ENCODE peak calls at places on chromosomes 12 and 14, in six cellular contexts. J, B, F, C, K and Y are unnamed samples.

GRCh38 chr12:109727746-109728726 is 14.4 kb downstream of the FAM222A start:
- DNase-seq in J (no peak), B (no peak), F (no peak), C (no peak), K (no peak), Y (no peak)

GRCh38 chr14:101150010-101150409 is 246.5 kb upstream of the RTL1 start:
- DNase-seq in J (no peak), B (no peak), F (no peak), C (no peak), K (no peak), Y (no peak)

GRCh38 chr14:32779845-32780244 is 158.8 kb upstream of the NPAS3 start:
- DNase-seq in J (no peak), B (no peak), F (no peak), C (no peak), K (no peak), Y (no peak)

GRCh38 chr12:124493809-124494750 is 73.3 kb downstream of the NCOR2 start:
- DNase-seq in J (peak), B (no peak), F (peak), C (no peak), K (no peak), Y (peak)

GRCh38 chr14:60652674-60653387 is 3.6 kb upstream of the SIX1 start:
- DNase-seq in J (no peak), B (no peak), F (no peak), C (no peak), K (no peak), Y (no peak)

GRCh38 chr12:3150820-3151590 is 73.8 kb downstream of the TSPAN9 start:
- DNase-seq in J (no peak), B (no peak), F (no peak), C (no peak), K (no peak), Y (no peak)

GRCh38 chr12:3980504-3981272 is 107.5 kb upstream of the PARP11 start:
- DNase-seq in J (no peak), B (no peak), F (no peak), C (no peak), K (no peak), Y (no peak)

GRCh38 chr14:71498151-71498734 is 434.0 kb upstream of the RGS6 start:
- DNase-seq in J (no peak), B (no peak), F (no peak), C (no peak), K (no peak), Y (no peak)

GRCh38 chr14:56351861-56352260 is 227.7 kb upstream of the TMEM260 start:
- DNase-seq in J (no peak), B (no peak), F (no peak), C (no peak), K (no peak), Y (no peak)

GRCh38 chr12:30000401-30000800 is 216.7 kb upstream of the TMTC1 start:
- DNase-seq in J (no peak), B (no peak), F (no peak), C (no peak), K (no peak), Y (no peak)

GRCh38 chr14:31945074-31945613 is 132.0 kb upstream of the ARHGAP5 start:
- DNase-seq in J (no peak), B (no peak), F (no peak), C (no peak), K (peak), Y (no peak)

GRCh38 chr12:26493656-26494055 is 298.3 kb downstream of the SSPN start:
- DNase-seq in J (no peak), B (no peak), F (no peak), C (no peak), K (no peak), Y (no peak)

GRCh38 chr12:15712823-15713663 is 76.1 kb downstream of the EPS8 start:
- DNase-seq in J (no peak), B (no peak), F (no peak), C (no peak), K (peak), Y (no peak)

GRCh38 chr14:51607677-51608076 is 44.0 kb upstream of the FRMD6 start:
- DNase-seq in J (no peak), B (no peak), F (no peak), C (no peak), K (no peak), Y (no peak)

GRCh38 chr14:77219591-77219990 is 38.0 kb downstream of the TMEM63C start:
- DNase-seq in J (no peak), B (no peak), F (no peak), C (no peak), K (no peak), Y (no peak)

GRCh38 chr14:49512147-49512551 is 74.0 kb downstream of the RPS29 start:
- DNase-seq in J (no peak), B (no peak), F (no peak), C (no peak), K (no peak), Y (no peak)

GRCh38 chr12:52703424-52703823 is at the start of gene KRT77:
- DNase-seq in J (no peak), B (no peak), F (no peak), C (no peak), K (no peak), Y (no peak)

GRCh38 chr14:82387699-82388098 is 854.0 kb upstream of the SEL1L start:
- DNase-seq in J (no peak), B (no peak), F (no peak), C (no peak), K (no peak), Y (no peak)

GRCh38 chr14:78978896-78979295 is 808.7 kb downstream of the NRXN3 start:
- DNase-seq in J (no peak), B (no peak), F (no peak), C (no peak), K (no peak), Y (no peak)

GRCh38 chr12:3130053-3130805 is 53.0 kb downstream of the TSPAN9 start:
- DNase-seq in J (no peak), B (no peak), F (no peak), C (no peak), K (no peak), Y (no peak)

GRCh38 chr14:31216359-31216758 is 8.8 kb upstream of the HECTD1 start:
- DNase-seq in J (no peak), B (no peak), F (no peak), C (no peak), K (no peak), Y (no peak)

GRCh38 chr12:80045594-80045993 is 53.7 kb upstream of the OTOGL start:
- DNase-seq in J (no peak), B (no peak), F (no peak), C (no peak), K (no peak), Y (no peak)

GRCh38 chr12:123089631-123090353 is 61.1 kb downstream of the PITPNM2 start:
- DNase-seq in J (no peak), B (peak), F (no peak), C (no peak), K (peak), Y (no peak)

GRCh38 chr12:69898236-69898635 is 73.2 kb downstream of the MYRFL start:
- DNase-seq in J (no peak), B (no peak), F (no peak), C (no peak), K (no peak), Y (no peak)

GRCh38 chr14:32408018-32408417 is 78.9 kb downstream of the AKAP6 start:
- DNase-seq in J (no peak), B (no peak), F (no peak), C (no peak), K (no peak), Y (no peak)

GRCh38 chr12:6471992-6472366 is 1.5 kb upstream of the VAMP1 start:
- DNase-seq in J (no peak), B (no peak), F (no peak), C (no peak), K (no peak), Y (no peak)

GRCh38 chr12:104213952-104214351 is 1.6 kb upstream of the TXNRD1 start:
- DNase-seq in J (no peak), B (no peak), F (no peak), C (peak), K (no peak), Y (no peak)

GRCh38 chr12:124685689-124685993 is 118.2 kb upstream of the NCOR2 start:
- DNase-seq in J (no peak), B (no peak), F (no peak), C (no peak), K (no peak), Y (no peak)

GRCh38 chr12:25995906-25996305 is 37.4 kb downstream of the RASSF8 start:
- DNase-seq in J (no peak), B (no peak), F (no peak), C (no peak), K (no peak), Y (no peak)

GRCh38 chr14:65421201-65421981 is 8.9 kb downstream of the FUT8 start:
- DNase-seq in J (no peak), B (no peak), F (no peak), C (no peak), K (no peak), Y (no peak)

GRCh38 chr12:84183576-84183975 is 729.0 kb downstream of the SLC6A15 start:
- DNase-seq in J (no peak), B (no peak), F (no peak), C (no peak), K (no peak), Y (no peak)

GRCh38 chr14:89681086-89682018 is 264.3 kb upstream of the FOXN3 start:
- DNase-seq in J (peak), B (no peak), F (peak), C (no peak), K (no peak), Y (no peak)

GRCh38 chr12:13452955-13453570 is 256.5 kb downstream of the EMP1 start:
- DNase-seq in J (no peak), B (no peak), F (no peak), C (no peak), K (no peak), Y (no peak)
- TF ChIP-seq TAF1 in J (no peak), B (no peak), F (no peak), C (no peak), K (no peak), Y (no peak)

DNA sequence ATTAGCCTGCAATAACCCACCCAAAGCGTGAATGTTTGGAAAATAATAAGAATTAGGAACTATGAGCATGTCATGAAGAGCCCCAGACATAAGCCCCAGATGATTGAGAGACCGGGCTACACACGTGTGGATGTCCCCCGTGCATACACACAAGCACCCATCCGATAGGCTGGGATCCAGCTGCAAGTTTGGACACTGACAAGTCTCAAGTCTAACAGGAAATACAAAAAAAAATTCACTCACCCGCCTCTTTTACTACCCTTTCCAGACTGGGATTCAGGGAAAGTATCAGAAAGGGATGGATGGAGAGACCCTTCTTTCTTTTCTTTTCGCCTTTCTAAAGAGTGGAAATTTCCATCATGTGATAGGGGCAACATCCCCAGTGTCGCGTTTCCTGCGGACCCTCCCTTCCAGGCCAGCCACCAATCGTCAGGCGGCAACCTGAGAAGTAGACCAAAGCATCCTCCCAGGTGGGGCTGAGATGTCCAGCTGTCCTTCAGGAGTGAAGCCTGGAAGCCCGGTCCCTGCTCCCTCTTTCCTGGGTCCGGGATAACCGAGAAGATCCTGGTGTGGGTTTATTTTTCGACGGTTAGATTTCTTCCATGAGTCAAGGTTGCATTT is 6.4 kb upstream of the SLC38A4 start:
- DNase-seq in J (no peak), B (no peak), F (no peak), C (peak), K (no peak), Y (no peak)
- TF ChIP-seq TAF1 in J (no peak), B (no peak), F (no peak), C (no peak), K (no peak), Y (no peak)

GRCh38 chr12:119699199-119699765 is 31.3 kb downstream of the PRKAB1 start:
- DNase-seq in J (no peak), B (no peak), F (no peak), C (no peak), K (no peak), Y (no peak)

GRCh38 chr12:119695034-119695433 is 27.1 kb downstream of the PRKAB1 start:
- DNase-seq in J (no peak), B (peak), F (no peak), C (peak), K (peak), Y (no peak)

GRCh38 chr12:119694111-119694510 is 26.2 kb downstream of the PRKAB1 start:
- DNase-seq in J (no peak), B (no peak), F (no peak), C (no peak), K (no peak), Y (no peak)

GRCh38 chr12:119700078-119700477 is 32.1 kb downstream of the PRKAB1 start:
- DNase-seq in J (no peak), B (no peak), F (no peak), C (no peak), K (no peak), Y (no peak)

DNA sequence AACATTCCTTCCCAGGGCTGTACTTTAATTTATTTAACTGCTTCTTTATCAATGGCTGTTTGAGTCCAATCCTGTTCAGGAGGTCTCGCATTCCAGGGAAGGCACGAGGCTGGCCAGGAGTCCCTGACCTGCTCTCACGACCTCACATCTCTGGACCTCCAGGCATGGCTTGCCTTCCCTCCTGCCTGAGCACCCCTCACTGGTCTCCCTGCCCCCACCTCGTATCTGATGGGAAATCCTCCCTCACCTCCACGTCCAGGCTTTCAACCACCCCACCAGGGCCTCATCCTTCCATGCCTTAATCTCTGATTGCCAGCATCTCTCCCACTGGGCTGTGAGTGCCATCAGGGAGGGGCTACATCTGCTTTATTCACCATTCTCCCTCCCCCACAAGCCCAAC is 29.0 kb downstream of the PRKAB1 start:
- DNase-seq in J (no peak), B (no peak), F (no peak), C (no peak), K (no peak), Y (no peak)
- TF ChIP-seq TAF1 in J (no peak), B (no peak), F (no peak), C (no peak), K (no peak), Y (no peak)

DNA sequence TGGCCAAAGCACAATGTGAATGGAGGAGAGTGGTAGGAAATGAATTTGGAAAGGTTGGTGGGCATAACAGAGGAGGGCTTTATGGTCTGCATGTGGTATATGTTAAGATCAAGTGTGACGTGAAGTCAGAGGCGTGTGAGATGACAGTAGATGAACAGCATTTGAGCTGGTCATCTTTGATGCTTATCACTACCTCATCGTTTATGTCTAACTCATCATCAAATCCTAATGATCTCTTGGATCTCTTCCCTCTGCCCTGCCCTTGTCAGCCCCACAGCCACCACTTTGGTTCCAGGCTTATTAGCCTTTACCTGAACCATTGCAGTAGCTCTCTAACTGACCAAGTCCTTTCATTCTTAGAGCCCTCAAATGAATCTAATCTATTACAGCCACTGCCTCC is 132.5 kb downstream of the LLPH start:
- DNase-seq in J (no peak), B (no peak), F (no peak), C (no peak), K (no peak), Y (no peak)
- TF ChIP-seq TAF1 in J (no peak), B (no peak), F (no peak), C (no peak), K (no peak), Y (no peak)

DNA sequence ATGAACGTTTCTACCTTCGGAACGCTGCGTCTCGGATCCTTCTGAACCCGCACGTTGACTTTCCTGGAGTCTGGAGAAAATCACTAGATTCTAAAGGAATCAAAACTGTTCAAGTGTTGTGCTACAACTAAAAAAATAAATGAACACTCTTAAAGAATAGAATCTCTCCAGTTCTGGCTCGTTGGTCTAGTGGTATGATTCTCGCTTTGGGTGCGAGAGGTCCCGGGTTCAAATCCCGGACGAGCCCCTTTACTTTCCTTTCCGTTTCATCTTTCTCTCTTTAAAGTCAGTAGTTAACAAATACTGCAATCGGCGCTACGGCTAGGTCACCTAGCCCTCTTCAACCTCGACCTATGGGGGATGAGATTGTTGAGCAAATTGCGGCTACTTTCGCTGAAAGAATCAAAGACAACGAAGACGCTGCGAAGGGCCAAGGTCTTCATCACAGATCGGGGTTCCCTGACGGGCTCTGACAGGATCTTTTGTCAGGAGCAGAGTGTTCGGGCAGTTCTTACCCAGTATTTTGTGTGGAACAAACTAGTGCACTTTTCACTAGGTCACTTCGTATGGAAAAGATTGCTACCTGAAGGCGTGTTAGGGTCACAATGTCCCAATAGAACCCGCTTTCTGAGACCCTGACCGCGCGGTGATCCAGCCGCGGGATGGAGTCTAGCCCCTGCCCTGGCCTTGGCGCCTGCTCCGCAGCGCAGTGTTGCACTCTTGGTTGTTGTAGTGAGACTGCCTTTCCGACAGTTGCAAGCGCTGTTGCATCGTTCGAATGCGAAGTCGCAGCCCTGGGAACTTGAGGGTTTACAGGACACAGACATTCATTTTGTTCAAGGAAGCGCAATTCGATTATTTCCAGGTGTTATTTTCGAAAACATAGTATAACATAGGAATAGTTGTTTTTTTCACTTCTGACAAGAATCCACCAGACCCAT is 8.4 kb downstream of the OR6S1 start:
- DNase-seq in J (no peak), B (peak), F (peak), C (peak), K (peak), Y (peak)
- TF ChIP-seq TAF1 in J (no peak), B (no peak), F (no peak), C (peak), K (no peak), Y (no peak)

GRCh38 chr12:77741974-77742517 is 88.6 kb upstream of the NAV3 start:
- DNase-seq in J (no peak), B (no peak), F (no peak), C (no peak), K (peak), Y (no peak)

GRCh38 chr12:77751939-77752338 is 78.8 kb upstream of the NAV3 start:
- DNase-seq in J (no peak), B (no peak), F (no peak), C (no peak), K (no peak), Y (no peak)

GRCh38 chr12:77742631-77743030 is 88.1 kb upstream of the NAV3 start:
- DNase-seq in J (no peak), B (no peak), F (no peak), C (no peak), K (peak), Y (no peak)

GRCh38 chr12:77746108-77746507 is 84.6 kb upstream of the NAV3 start:
- DNase-seq in J (no peak), B (no peak), F (peak), C (no peak), K (no peak), Y (no peak)
- TF ChIP-seq TAF1 in J (no peak), B (no peak), F (no peak), C (no peak), K (no peak), Y (no peak)

GRCh38 chr12:92439397-92439779 is 263.4 kb upstream of the PLEKHG7 start:
- DNase-seq in J (no peak), B (no peak), F (no peak), C (no peak), K (no peak), Y (no peak)
- TF ChIP-seq TAF1 in J (no peak), B (no peak), F (no peak), C (no peak), K (no peak), Y (no peak)

DNA sequence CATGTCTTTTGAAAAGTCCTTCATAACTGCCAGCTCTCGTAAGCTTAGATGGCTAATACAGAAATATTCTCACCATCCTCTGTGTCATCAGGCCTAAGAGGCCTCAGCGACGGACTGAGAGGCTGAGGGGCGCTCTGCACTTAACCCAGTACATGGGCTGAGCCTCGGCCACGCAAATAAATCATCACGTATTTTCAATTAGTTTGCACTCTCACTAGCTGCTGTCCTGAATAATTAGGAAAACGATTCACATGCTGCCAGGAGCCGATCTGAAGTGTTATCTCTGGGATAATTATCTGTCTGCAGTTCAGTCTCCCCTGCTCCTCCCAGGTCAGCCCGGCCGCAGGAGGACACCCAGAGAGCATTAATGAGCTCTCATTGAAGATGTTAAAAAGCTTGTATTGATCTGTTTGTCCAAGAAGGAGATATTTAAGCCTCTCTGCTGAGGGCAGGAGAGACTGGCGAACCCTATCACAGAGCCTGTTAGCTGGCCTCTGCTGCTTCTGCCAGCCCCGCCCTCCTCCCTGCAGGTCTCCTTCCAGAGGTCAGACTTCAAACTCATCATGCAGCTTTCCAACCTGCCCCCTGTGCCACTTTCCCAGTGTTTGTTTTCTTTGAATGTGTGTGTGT is 1051.3 kb downstream of the VRK1 start:
- DNase-seq in J (no peak), B (no peak), F (no peak), C (peak), K (no peak), Y (no peak)
- TF ChIP-seq TAF1 in J (no peak), B (no peak), F (no peak), C (no peak), K (no peak), Y (no peak)

GRCh38 chr12:105228494-105228893 is 7.5 kb downstream of the APPL2 start:
- DNase-seq in J (no peak), B (no peak), F (no peak), C (no peak), K (no peak), Y (no peak)
- TF ChIP-seq TAF1 in J (no peak), B (no peak), F (no peak), C (no peak), K (no peak), Y (no peak)